ENCODE peak calls at places on chromosomes 6 and 20, in five cellular contexts. E, A, U, D and C are unnamed samples.

GRCh38 chr6:87183687-87184086 is 28.3 kb downstream of the ZNF292 start:
- DNase-seq in U (no peak), D (no peak), A (no peak), E (no peak), C (no peak)

GRCh38 chr6:127458190-127458589 is 999 bp downstream of the KIAA0408 start:
- DNase-seq in A (no peak), E (no peak), U (no peak), D (no peak), C (no peak)

GRCh38 chr20:39913274-39913673 is 775.8 kb downstream of the MAFB start:
- DNase-seq in A (no peak), U (no peak), E (no peak), D (no peak), C (no peak)

GRCh38 chr6:139820191-139820590 is 445.7 kb upstream of the CITED2 start:
- DNase-seq in U (no peak), E (no peak), A (no peak), D (no peak), C (no peak)

GRCh38 chr20:24584538-24585356 is 115.3 kb downstream of the SYNDIG1 start:
- DNase-seq in U (no peak), E (no peak), D (no peak), A (no peak), C (no peak)

GRCh38 chr6:51350308-51350904 is 531.7 kb downstream of the TFAP2B start:
- DNase-seq in E (no peak), A (no peak), D (no peak), U (no peak), C (no peak)

GRCh38 chr6:168968228-168968627 is 285.4 kb downstream of the THBS2 start:
- DNase-seq in D (peak), A (peak), E (peak), U (no peak), C (peak)

GRCh38 chr6:99219788-99220187 is 129.7 kb downstream of the FAXC start:
- DNase-seq in A (no peak), D (no peak), U (no peak), E (peak), C (no peak)

GRCh38 chr20:31587545-31588389 is 17.3 kb upstream of the ID1 start:
- DNase-seq in D (no peak), E (peak), U (no peak), A (no peak), C (no peak)

GRCh38 chr20:48725589-48725991 is 102.2 kb downstream of the PREX1 start:
- DNase-seq in D (no peak), A (no peak), U (no peak), E (no peak), C (no peak)

GRCh38 chr6:109453156-109453555 is 2.4 kb downstream of the MICAL1 start:
- DNase-seq in A (no peak), D (no peak), U (no peak), E (no peak), C (no peak)

GRCh38 chr6:39432311-39433025 is 110.0 kb upstream of the KCNK16 start:
- DNase-seq in D (no peak), A (no peak), U (no peak), E (no peak), C (no peak)

GRCh38 chr6:30981942-30982772 is 1.4 kb upstream of the MUC21 start:
- DNase-seq in A (peak), D (peak), U (no peak), E (peak), C (peak)

GRCh38 chr6:80319286-80319685 is 212.8 kb downstream of the BCKDHB start:
- DNase-seq in D (no peak), A (no peak), E (no peak), U (no peak), C (no peak)

GRCh38 chr20:32797160-32797468 is 22.6 kb upstream of the MAPRE1 start:
- DNase-seq in U (no peak), A (no peak), D (no peak), E (no peak), C (no peak)

GRCh38 chr20:1429143-1429728 is 36.4 kb upstream of the FKBP1A start:
- DNase-seq in U (no peak), A (no peak), D (no peak), E (no peak), C (no peak)

GRCh38 chr6:1987640-1988039 is 257.8 kb downstream of the GMDS start:
- DNase-seq in A (no peak), U (no peak), D (no peak), E (no peak), C (no peak)

GRCh38 chr6:13278184-13278583 is 50.2 kb downstream of the TBC1D7 start:
- DNase-seq in U (peak), A (no peak), E (no peak), D (no peak), C (no peak)

GRCh38 chr20:15339264-15339663 is 1001.9 kb upstream of the FLRT3 start:
- DNase-seq in A (no peak), E (no peak), U (no peak), D (no peak), C (no peak)

GRCh38 chr6:157460182-157460999 is 79.4 kb downstream of the ZDHHC14 start:
- DNase-seq in E (no peak), A (no peak), D (no peak), U (no peak), C (no peak)

GRCh38 chr20:2172305-2173175 is 70.9 kb downstream of the STK35 start:
- DNase-seq in E (peak), A (peak), D (peak), U (peak), C (peak)

GRCh38 chr20:53020834-53021233 is 48.7 kb downstream of the TSHZ2 start:
- DNase-seq in D (no peak), U (no peak), E (no peak), A (no peak), C (no peak)

GRCh38 chr6:163338671-163339405 is 75.7 kb upstream of the QKI start:
- DNase-seq in E (no peak), A (no peak), D (no peak), U (no peak), C (peak)

GRCh38 chr6:25973923-25974555 is 11.4 kb downstream of the TRIM38 start:
- DNase-seq in A (no peak), E (no peak), D (no peak), U (no peak), C (no peak)

GRCh38 chr6:5389086-5389745 is 127.9 kb downstream of the FARS2 start:
- DNase-seq in A (no peak), E (no peak), D (no peak), U (no peak), C (no peak)

GRCh38 chr6:117346142-117346930 is 79.4 kb downstream of the ROS1 start:
- DNase-seq in D (no peak), U (no peak), E (no peak), A (no peak), C (no peak)

GRCh38 chr6:153002613-153003293 is at the start of gene MTRF1L:
- DNase-seq in U (peak), E (peak), A (peak), D (peak), C (peak)
- TF ChIP-seq POLR2A in U (peak), E (peak), A (peak), D (peak), C (peak)

GRCh38 chr6:24831771-24832718 is 33.3 kb upstream of the ARMH2 start:
- DNase-seq in U (no peak), A (peak), D (no peak), E (no peak), C (no peak)
- TF ChIP-seq POLR2A in U (no peak), A (no peak), D (no peak), E (no peak), C (no peak)

GRCh38 chr20:50292324-50293243 is 102.0 kb downstream of the CEBPB start:
- DNase-seq in U (peak), E (peak), A (peak), D (peak), C (peak)
- TF ChIP-seq POLR2A in U (no peak), E (no peak), A (peak), D (no peak), C (peak)

DNA sequence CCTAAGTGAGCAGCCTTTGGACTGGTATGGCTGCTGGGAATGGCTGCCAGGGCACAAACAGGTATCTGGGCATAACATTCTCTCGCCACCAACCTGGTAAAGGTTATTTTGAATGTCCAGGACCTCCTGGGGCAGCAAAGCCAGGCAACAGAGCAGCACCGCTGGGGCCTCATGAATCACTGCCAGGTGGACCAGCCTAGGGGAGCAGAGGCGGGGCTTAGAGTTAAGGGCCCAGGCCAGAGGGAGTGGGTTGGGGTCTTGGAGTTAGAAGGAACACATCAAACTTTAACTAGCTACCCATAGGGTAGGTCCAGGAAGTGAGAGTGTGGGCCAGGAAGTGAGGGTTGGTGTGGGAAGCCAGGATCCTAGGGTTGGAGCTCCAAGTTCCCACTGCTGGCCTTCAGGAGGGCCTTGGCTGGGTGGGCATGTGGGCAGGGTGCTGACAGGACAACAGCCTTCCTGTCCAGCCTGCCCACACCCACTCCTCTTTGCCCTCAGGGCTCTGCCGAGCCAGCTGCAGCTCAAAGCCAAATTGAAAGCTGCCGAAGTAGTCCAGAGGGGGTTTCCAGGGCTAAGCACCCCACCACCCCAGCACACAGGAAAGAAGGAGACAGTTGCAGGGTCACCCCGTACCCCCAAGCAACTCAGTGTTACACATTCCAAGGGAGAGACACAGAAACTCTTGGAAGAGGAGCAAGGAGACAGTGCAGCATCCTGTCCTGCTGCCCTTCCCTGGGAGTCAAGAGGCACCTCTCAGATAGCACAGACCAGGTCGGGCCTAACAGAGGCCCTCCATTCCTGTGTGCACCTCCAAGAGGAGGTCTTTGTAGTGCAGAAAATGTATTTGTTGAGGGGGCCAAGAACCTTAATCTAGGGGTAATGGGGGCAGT is 2.6 kb downstream of the NFKBIE start:
- DNase-seq in E (no peak), D (no peak), A (no peak), U (peak), C (no peak)
- TF ChIP-seq POLR2A in E (no peak), D (no peak), A (no peak), U (no peak), C (no peak)

GRCh38 chr20:63696628-63697356 is at the start of gene TNFRSF6B:
- DNase-seq in A (no peak), U (no peak), D (no peak), E (no peak), C (no peak)
- TF ChIP-seq POLR2A in A (no peak), U (no peak), D (no peak), E (peak), C (no peak)

GRCh38 chr6:42128460-42129359 is 13.7 kb downstream of the C6orf132 start:
- DNase-seq in U (no peak), D (no peak), E (no peak), A (no peak), C (no peak)

GRCh38 chr6:42125663-42126062 is 16.8 kb downstream of the C6orf132 start:
- DNase-seq in U (no peak), D (no peak), A (no peak), E (no peak), C (no peak)

GRCh38 chr6:42131531-42131930 is 10.9 kb downstream of the C6orf132 start:
- DNase-seq in A (no peak), D (no peak), E (no peak), U (no peak), C (no peak)

GRCh38 chr6:42125231-42125630 is 17.2 kb downstream of the C6orf132 start:
- DNase-seq in A (no peak), D (no peak), U (no peak), E (no peak), C (no peak)

DNA sequence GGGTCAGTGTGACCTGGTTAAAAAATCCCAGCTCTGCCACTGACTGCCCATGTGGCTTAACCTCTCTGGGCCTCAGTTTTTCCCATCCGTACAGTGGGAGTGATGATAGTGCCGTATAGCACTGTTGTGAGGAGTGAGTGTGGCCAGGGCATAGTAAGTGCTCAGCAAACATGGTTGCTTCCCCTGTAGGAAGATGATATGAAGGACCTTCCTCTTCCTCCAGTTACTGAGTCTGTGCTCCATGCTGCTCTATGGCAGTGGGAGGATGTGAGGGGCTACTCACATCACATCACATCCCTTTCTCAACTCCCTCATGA is 13.1 kb downstream of the C6orf132 start:
- DNase-seq in A (no peak), D (no peak), U (no peak), E (no peak), C (no peak)
- TF ChIP-seq POLR2A in A (no peak), D (no peak), U (no peak), E (no peak), C (no peak)